ENCODE peak calls at places on chromosome 7, in six cellular contexts. E is H1, U is K562, W is GM12891, N is GM12878, A is HepG2. K is an unnamed sample.

GRCh38 chr7:84668116-84668515 is 473.5 kb upstream of the SEMA3A start:
- DNase-seq in N (no peak), E (no peak), A (no peak), W (no peak), U (no peak), K (no peak)

GRCh38 chr7:159098424-159098786 is 46.3 kb downstream of the VIPR2 start:
- DNase-seq in A (no peak), W (no peak), E (no peak), U (no peak), N (no peak), K (no peak)

GRCh38 chr7:114217026-114217425 is 197.6 kb upstream of the FOXP2 start:
- DNase-seq in U (no peak), A (no peak), N (no peak), E (no peak), W (no peak), K (no peak)

GRCh38 chr7:47594406-47594805 is 12.5 kb upstream of the TNS3 start:
- DNase-seq in A (no peak), U (peak; percentile 5), W (no peak), E (no peak), N (no peak), K (no peak)

GRCh38 chr7:21566094-21566493 is 23.3 kb downstream of the DNAH11 start:
- DNase-seq in U (no peak), A (peak; percentile 9), E (no peak), W (no peak), N (no peak), K (no peak)

GRCh38 chr7:54985405-54986360 is 33.1 kb upstream of the EGFR start:
- DNase-seq in N (no peak), U (no peak), W (no peak), E (no peak), A (peak; percentile 42), K (no peak)

GRCh38 chr7:106979551-106980357 is 64.8 kb upstream of the PRKAR2B start:
- DNase-seq in A (no peak), E (peak; percentile 9), W (no peak), N (no peak), U (peak; percentile 83), K (no peak)

GRCh38 chr7:41847171-41847570 is 144.3 kb upstream of the INHBA start:
- DNase-seq in A (no peak), N (no peak), U (no peak), E (no peak), W (no peak), K (no peak)

GRCh38 chr7:55425141-55425752 is 60.1 kb downstream of the LANCL2 start:
- DNase-seq in E (no peak), W (no peak), A (no peak), N (no peak), U (peak; percentile 18), K (no peak)

GRCh38 chr7:70289067-70289466 is 690.8 kb downstream of the AUTS2 start:
- DNase-seq in A (no peak), U (no peak), N (no peak), E (no peak), W (no peak), K (no peak)

GRCh38 chr7:133235212-133235883 is 17.5 kb upstream of the EXOC4 start:
- DNase-seq in U (no peak), W (no peak), A (no peak), E (no peak), N (no peak), K (no peak)

GRCh38 chr7:148664319-148664718 is 34.4 kb upstream of the CUL1 start:
- DNase-seq in N (no peak), A (no peak), W (no peak), E (no peak), U (no peak), K (no peak)

GRCh38 chr7:48389977-48390376 is 218.7 kb downstream of the ABCA13 start:
- DNase-seq in U (no peak), W (no peak), A (no peak), N (no peak), E (no peak), K (no peak)

GRCh38 chr7:2800923-2801682 is 43.0 kb downstream of the GNA12 start:
- DNase-seq in A (peak; percentile 34), U (peak; percentile 26), E (no peak), W (no peak), N (no peak), K (no peak)

GRCh38 chr7:131225619-131226101 is 102.0 kb upstream of the MKLN1 start:
- DNase-seq in E (no peak), U (no peak), W (no peak), N (no peak), A (peak; percentile 27), K (no peak)

GRCh38 chr7:115135111-115135510 is 213.2 kb downstream of the MDFIC start:
- DNase-seq in E (no peak), W (no peak), A (no peak), N (no peak), U (no peak), K (no peak)

GRCh38 chr7:47104206-47104549 is 477.7 kb downstream of the TNS3 start:
- DNase-seq in E (no peak), W (no peak), A (no peak), U (peak; percentile 4), N (no peak), K (no peak)

GRCh38 chr7:7862393-7862792 is 106.2 kb upstream of the GLCCI1 start:
- DNase-seq in U (no peak), N (no peak), A (no peak), E (no peak), W (no peak), K (no peak)
- TF ChIP-seq TAF1 in U (no peak), N (no peak), A (no peak), E (no peak), W (no peak), K (no peak)

DNA sequence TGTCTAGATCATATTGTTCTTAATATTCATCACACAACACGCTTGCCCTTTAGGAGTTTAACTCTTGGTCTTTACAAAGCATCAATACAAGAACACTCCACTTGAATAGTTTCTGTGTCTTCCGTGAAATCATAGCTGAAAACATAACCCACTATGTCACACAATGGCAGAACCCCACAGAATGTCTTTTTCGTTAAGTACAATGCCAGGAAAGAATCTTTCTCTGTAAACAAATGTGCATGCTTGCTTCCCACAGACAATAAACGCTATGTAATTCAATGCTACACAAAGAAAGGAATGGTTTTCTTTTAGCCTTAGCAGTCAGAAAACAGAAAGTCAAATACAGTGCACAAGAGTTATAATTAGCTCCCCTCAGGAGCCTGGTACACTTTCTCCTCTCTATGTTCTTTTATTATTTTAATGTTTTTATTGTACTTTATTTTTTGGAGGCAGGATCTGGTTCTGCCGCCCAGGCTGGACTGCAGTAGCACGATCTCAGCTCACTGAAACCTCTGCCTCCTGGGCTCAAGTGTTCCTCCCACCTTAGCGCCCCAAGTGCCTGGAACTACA is 186.1 kb downstream of the SRPK2 start:
- DNase-seq in E (no peak), W (no peak), A (no peak), N (no peak), U (no peak), K (no peak)
- TF ChIP-seq POLR2AphosphoS5 in E (no peak), W (no peak), A (no peak), N (no peak), U (no peak), K (no peak)

DNA sequence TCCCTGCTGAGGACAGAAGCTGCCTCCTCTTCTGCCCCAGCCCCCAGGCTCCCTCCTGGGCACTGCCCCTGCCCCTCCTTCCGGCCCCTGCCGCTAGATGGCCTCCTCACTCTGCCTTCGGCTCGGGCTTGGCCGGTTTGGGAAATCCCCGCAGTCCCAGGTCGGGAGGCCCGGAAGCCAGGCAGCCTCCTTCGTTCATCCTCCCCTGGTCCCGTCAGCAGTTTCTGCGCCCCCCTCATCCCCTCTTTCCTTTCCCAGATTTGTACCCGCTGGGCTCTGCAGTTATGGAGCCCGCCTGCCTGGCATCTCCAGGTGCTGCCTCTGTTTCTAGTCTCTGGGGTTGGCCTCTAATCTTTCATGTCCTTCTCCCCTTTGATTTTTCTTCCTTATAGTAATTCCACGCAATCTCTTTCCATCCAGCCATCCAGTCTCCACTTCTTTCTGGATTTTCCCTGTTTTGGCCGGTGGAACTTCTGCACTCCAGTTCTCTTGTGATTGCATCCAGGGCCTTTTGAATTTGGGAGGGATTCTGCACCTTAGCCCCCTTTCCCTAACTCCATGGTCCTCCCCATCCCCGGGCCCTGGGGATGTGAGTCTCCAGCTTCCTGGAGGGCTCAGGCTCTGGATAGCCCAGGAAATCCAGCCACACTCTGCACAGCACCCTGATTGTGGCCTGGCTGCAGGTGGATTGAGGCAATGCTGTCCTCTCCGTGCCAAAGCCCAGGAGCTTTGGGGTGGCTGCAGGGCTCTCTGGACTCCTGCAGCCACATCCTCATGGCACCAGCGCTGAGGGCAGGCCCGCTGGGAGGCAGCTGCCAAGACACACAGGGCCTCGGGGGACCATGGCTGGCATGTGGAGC is 3.3 kb upstream of the SHH start:
- DNase-seq in W (peak; percentile 91), E (no peak), N (no peak), U (peak; percentile 64), A (no peak), K (peak; percentile 89)
- TF ChIP-seq POLR2A in W (no peak), E (no peak), N (no peak), U (no peak), A (no peak), K (no peak)

GRCh38 chr7:90723233-90723632 is 127.1 kb downstream of the CDK14 start:
- DNase-seq in W (no peak), N (no peak), E (no peak), U (no peak), A (no peak), K (no peak)
- TF ChIP-seq TAF1 in W (no peak), N (no peak), E (no peak), U (no peak), A (no peak), K (no peak)

GRCh38 chr7:150627959-150628358 is 4.2 kb downstream of the GIMAP6 start:
- DNase-seq in E (no peak), A (no peak), U (no peak), W (no peak), N (no peak), K (no peak)

GRCh38 chr7:150631866-150632864 is at the start of gene GIMAP6:
- DNase-seq in E (no peak), A (no peak), U (no peak), N (peak; percentile 51), W (no peak), K (no peak)

GRCh38 chr7:150631084-150631824 is 931 bp downstream of the GIMAP6 start:
- DNase-seq in W (no peak), N (peak; percentile 33), U (no peak), E (no peak), A (no peak), K (no peak)

GRCh38 chr7:150633926-150634325 is 1.7 kb upstream of the GIMAP6 start:
- DNase-seq in E (no peak), A (no peak), N (no peak), U (no peak), W (no peak), K (no peak)

GRCh38 chr7:150629347-150629746 is 2.8 kb downstream of the GIMAP6 start:
- DNase-seq in A (no peak), N (no peak), E (no peak), W (no peak), U (no peak), K (no peak)
- TF ChIP-seq POLR2AphosphoS5 in A (no peak), N (no peak), E (no peak), W (no peak), U (no peak), K (no peak)

K was measured in GM12892.